ENCODE peak calls at places on chromosomes 13 and 19, in seven cellular contexts. Y is psoas muscle; R is A549; N is CD4-positive, CD25-positive, alpha-beta regulatory T cell; P is CD8-positive, alpha-beta memory T cell; Z is GM12865; V is astrocyte of the spinal cord. A is an unnamed sample.

GRCh38 chr13:33100876-33101275 is 84.7 kb downstream of the KL start:
- DNase-seq in R (no peak), P (no peak), Z (no peak), V (no peak), N (no peak), Y (no peak), A (no peak)

GRCh38 chr13:107373551-107373950 is 805.6 kb upstream of the ARGLU1 start:
- DNase-seq in V (peak; percentile 90), R (no peak), Y (no peak), P (no peak), N (no peak), Z (no peak), A (peak; percentile 91)

GRCh38 chr13:61728468-61728867 is 312.8 kb upstream of the PCDH20 start:
- DNase-seq in N (no peak), Z (no peak), R (no peak), V (peak; percentile 72), Y (no peak), P (no peak), A (peak; percentile 48)

GRCh38 chr19:40613669-40614594 is 12.8 kb downstream of the LTBP4 start:
- DNase-seq in N (peak; percentile 78), Z (peak; percentile 88), Y (peak; percentile 80), R (peak; percentile 92), V (peak; percentile 90), P (peak; percentile 83), A (peak; percentile 75)

GRCh38 chr19:38544569-38545315 is 73.0 kb downstream of the MAP4K1 start:
- DNase-seq in P (no peak), N (no peak), R (no peak), Z (no peak), Y (no peak), V (no peak), A (no peak)

GRCh38 chr19:53290758-53291549 is 23.4 kb upstream of the VN1R4 start:
- DNase-seq in Y (no peak), R (no peak), V (no peak), N (no peak), Z (no peak), P (no peak), A (no peak)

GRCh38 chr13:96817336-96817941 is 176.8 kb downstream of the OXGR1 start:
- DNase-seq in R (peak; percentile 8), P (no peak), Z (peak; percentile 16), N (no peak), V (peak; percentile 40), Y (no peak), A (peak; percentile 1)

GRCh38 chr13:28534801-28535200 is 39.9 kb upstream of the FLT1 start:
- DNase-seq in V (no peak), N (no peak), R (no peak), Z (no peak), Y (no peak), P (no peak), A (no peak)

GRCh38 chr13:83223546-83223945 is 658.7 kb downstream of the SLITRK1 start:
- DNase-seq in Y (no peak), V (no peak), P (no peak), R (no peak), Z (no peak), N (no peak), A (no peak)

GRCh38 chr13:46160474-46161066 is 21.4 kb downstream of the LCP1 start:
- DNase-seq in V (peak; percentile 58), P (no peak), Z (peak; percentile 80), Y (no peak), R (peak; percentile 55), N (peak; percentile 40), A (peak; percentile 40)

GRCh38 chr13:32323912-32324311 is 8.6 kb downstream of the BRCA2 start:
- DNase-seq in N (no peak), R (no peak), Z (no peak), Y (no peak), V (peak; percentile 72), P (no peak), A (peak; percentile 54)

GRCh38 chr19:9986787-9987281 is 23.5 kb downstream of the COL5A3 start:
- DNase-seq in R (no peak), V (peak; percentile 14), P (no peak), N (no peak), Y (peak; percentile 63), Z (no peak), A (peak; percentile 33)

GRCh38 chr19:12918253-12918652 is 840 bp downstream of the SYCE2 start:
- DNase-seq in V (no peak), Z (no peak), R (no peak), P (no peak), Y (no peak), N (no peak), A (no peak)

GRCh38 chr13:35365885-35366284 is 110.6 kb downstream of the MAB21L1 start:
- DNase-seq in Y (no peak), R (no peak), P (no peak), V (no peak), N (no peak), Z (no peak), A (no peak)

GRCh38 chr13:71864094-71864980 is 2.7 kb downstream of the DACH1 start:
- DNase-seq in Y (peak; percentile 73), R (no peak), V (peak; percentile 13), Z (no peak), P (no peak), N (no peak), A (peak; percentile 9)

GRCh38 chr13:27006519-27007161 is 165.0 kb downstream of the USP12 start:
- DNase-seq in Z (no peak), N (no peak), Y (no peak), P (no peak), R (no peak), V (no peak), A (peak; percentile 47)

GRCh38 chr19:50357178-50358100 is 8.0 kb downstream of the NAPSA start:
- DNase-seq in V (peak; percentile 60), Z (peak; percentile 93), Y (peak; percentile 84), P (peak; percentile 81), R (peak; percentile 82), N (peak; percentile 78), A (peak; percentile 46)

GRCh38 chr19:41325947-41326706 is 16.2 kb downstream of the CCDC97 start:
- DNase-seq in P (no peak), R (no peak), V (peak; percentile 76), Y (no peak), Z (peak; percentile 84), N (no peak), A (peak; percentile 40)

GRCh38 chr19:57934820-57935665 is at the start of gene ZNF418:
- DNase-seq in V (peak; percentile 83), P (peak; percentile 11), N (peak; percentile 3), Y (peak; percentile 65), R (peak; percentile 89), Z (peak; percentile 77), A (peak; percentile 88)

GRCh38 chr19:8924283-8924682 is 85.9 kb downstream of the MUC16 start:
- DNase-seq in Y (no peak), N (no peak), Z (no peak), R (no peak), V (no peak), P (no peak), A (no peak)

GRCh38 chr19:32339988-32340874 is 5.2 kb upstream of the ZNF507 start:
- DNase-seq in Y (peak; percentile 68), V (peak; percentile 46), Z (peak; percentile 47), P (peak; percentile 19), N (peak; percentile 20), R (peak; percentile 77), A (peak; percentile 17)

GRCh38 chr13:46648166-46648607 is 95.2 kb downstream of the LRCH1 start:
- DNase-seq in P (no peak), R (peak; percentile 33), Y (no peak), V (no peak), Z (peak; percentile 74), N (no peak), A (peak; percentile 54)

GRCh38 chr13:48318014-48318713 is 14.6 kb downstream of the RB1 start:
- DNase-seq in V (no peak), R (no peak), P (no peak), Y (peak; percentile 54), N (no peak), Z (no peak), A (no peak)

GRCh38 chr19:51572415-51572814 is 1.3 kb downstream of the ZNF175 start:
- DNase-seq in V (no peak), P (no peak), Y (no peak), Z (peak; percentile 55), R (no peak), N (no peak), A (no peak)

GRCh38 chr13:114099191-114099590 is 33.2 kb downstream of the RASA3 start:
- DNase-seq in N (no peak), V (peak; percentile 96), R (peak; percentile 76), P (no peak), Y (peak; percentile 94), Z (peak; percentile 55), A (peak; percentile 94)

GRCh38 chr19:17966497-17967257 is at the start of gene KCNN1:
- DNase-seq in Y (no peak), V (no peak), N (no peak), P (no peak), Z (no peak), R (no peak), A (no peak)
- H3K4me3 ChIP-seq in Y (peak within 1 kb of the TSS; percentile 38), V (no peak within 1 kb of the TSS), N (no peak within 1 kb of the TSS), P (no peak within 1 kb of the TSS), Z (no peak within 1 kb of the TSS), R (peak within 1 kb of the TSS; percentile 57), A (no peak within 1 kb of the TSS)

GRCh38 chr19:35248310-35249145 is at the start of gene LSR:
- DNase-seq in P (peak; percentile 56), Y (no peak), R (peak; percentile 61), Z (peak; percentile 95), V (no peak), N (peak; percentile 61), A (no peak)
- H3K4me3 ChIP-seq in P (peak within 1 kb of the TSS; percentile 76), Y (peak within 1 kb of the TSS; percentile 59), R (peak within 1 kb of the TSS; percentile 48), Z (peak within 1 kb of the TSS; percentile 80), V (no peak within 1 kb of the TSS), N (peak within 1 kb of the TSS; percentile 74), A (no peak within 1 kb of the TSS)

DNA sequence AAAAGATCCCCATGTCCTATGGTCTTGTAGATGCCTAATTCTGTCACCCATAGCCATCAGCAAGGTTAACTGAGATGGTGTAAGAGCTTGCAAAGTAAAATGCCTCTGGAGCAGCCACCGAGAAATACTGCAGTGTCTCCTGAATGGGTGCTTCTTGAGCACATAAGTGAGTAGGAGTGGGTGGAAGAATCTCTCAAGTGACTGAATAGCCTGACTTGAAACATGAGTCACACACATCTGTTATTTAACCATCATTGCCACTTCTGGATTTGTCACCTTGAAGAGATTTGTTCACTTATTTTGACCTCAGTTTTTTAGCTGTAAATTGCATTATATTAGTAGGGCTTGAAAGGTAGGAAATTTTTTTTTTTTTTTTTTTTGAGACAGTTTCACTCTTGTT is 2.3 kb downstream of the ZNF714 start:
- DNase-seq in N (no peak), V (peak; percentile 29), Z (no peak), R (no peak), P (no peak), Y (no peak), A (peak; percentile 83)
- H3K4me3 ChIP-seq in N (no peak overlapping the region), V (no peak overlapping the region), Z (no peak overlapping the region), R (no peak overlapping the region), P (no peak overlapping the region), Y (no peak overlapping the region), A (no peak overlapping the region)

DNA sequence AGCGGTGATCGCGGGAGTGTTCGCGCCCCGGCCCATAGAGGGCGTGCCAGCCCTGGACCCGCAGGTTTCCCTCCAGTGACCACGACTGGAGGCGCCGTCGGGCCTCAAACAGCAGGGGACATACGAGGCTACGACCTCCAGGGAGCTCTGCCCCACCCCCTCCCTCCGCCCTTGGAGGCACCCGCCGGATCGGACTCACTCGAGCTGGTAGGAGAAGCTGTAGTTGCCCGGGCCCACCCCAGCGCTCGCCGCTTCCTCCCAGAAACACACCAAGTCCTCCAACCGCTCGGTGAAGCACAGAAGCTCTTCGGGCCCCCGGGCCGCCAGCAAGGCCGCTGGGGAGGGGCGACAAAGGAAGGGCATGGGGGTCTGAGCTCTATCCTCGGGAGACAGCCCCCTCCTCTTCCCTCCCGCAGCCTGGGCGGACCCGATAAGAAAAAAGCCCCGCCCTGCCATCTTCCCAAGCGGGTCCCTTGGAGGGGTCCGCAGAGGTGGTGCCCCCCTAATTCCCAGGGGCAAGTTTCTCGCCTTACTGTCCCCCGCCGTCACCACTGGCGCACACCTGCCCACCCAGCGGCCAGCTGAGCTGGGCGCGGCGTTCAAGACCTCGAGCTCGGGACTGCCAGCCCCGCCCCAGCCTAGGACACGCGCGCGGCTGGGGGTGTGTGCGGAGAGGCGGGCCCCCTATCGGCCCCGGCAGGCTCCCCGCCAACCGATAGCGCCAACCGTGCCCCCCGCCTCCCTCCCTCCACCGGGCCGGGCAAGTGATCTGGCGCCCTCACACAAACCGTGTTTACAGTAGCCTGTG is 1.0 kb downstream of the EPOR start:
- DNase-seq in Y (peak; percentile 71), R (peak; percentile 79), N (peak; percentile 23), V (no peak), P (peak; percentile 39), Z (peak; percentile 52), A (no peak)
- H3K4me3 ChIP-seq in Y (peak overlapping the region; percentile 53), R (peak overlapping the region; percentile 51), N (no peak overlapping the region), V (peak overlapping the region; percentile 2), P (no peak overlapping the region), Z (peak overlapping the region; percentile 27), A (peak overlapping the region; percentile 31)